ENCODE peak calls at places on chromosomes 7 and 10, in five cellular contexts. One of them, this sample, is unnamed.

GRCh38 chr7:74033372-74034311 is 5.7 kb downstream of the ELN start:
- DNase-seq in NB4: no peak
- DNase-seq in ACHN: no peak
- DNase-seq in mesothelial cell of epicardium: no peak
- DNase-seq in nucleus accumbens: peak
- DNase-seq in this sample: no peak

GRCh38 chr10:1706711-1707110 is 30.6 kb downstream of the ADARB2 start:
- DNase-seq in NB4: no peak
- DNase-seq in ACHN: no peak
- DNase-seq in mesothelial cell of epicardium: no peak
- DNase-seq in nucleus accumbens: no peak
- DNase-seq in this sample: no peak

GRCh38 chr7:76191783-76192240 is 9.9 kb upstream of the SRRM3 start:
- DNase-seq in NB4: peak
- DNase-seq in ACHN: peak
- DNase-seq in mesothelial cell of epicardium: no peak
- DNase-seq in nucleus accumbens: no peak
- DNase-seq in this sample: peak

GRCh38 chr10:35355971-35356724 is 19.8 kb downstream of the CCNY start:
- DNase-seq in NB4: no peak
- DNase-seq in ACHN: no peak
- DNase-seq in mesothelial cell of epicardium: no peak
- DNase-seq in nucleus accumbens: no peak
- DNase-seq in this sample: no peak

GRCh38 chr10:110600487-110601101 is 33.1 kb downstream of the SMC3 start:
- DNase-seq in NB4: peak
- DNase-seq in ACHN: peak
- DNase-seq in mesothelial cell of epicardium: no peak
- DNase-seq in nucleus accumbens: no peak
- DNase-seq in this sample: peak

GRCh38 chr10:102785818-102786217 is 42.1 kb downstream of the WBP1L start:
- DNase-seq in NB4: peak
- DNase-seq in ACHN: no peak
- DNase-seq in mesothelial cell of epicardium: no peak
- DNase-seq in nucleus accumbens: no peak
- DNase-seq in this sample: no peak

GRCh38 chr7:16822029-16822428 is 17.2 kb upstream of the AGR2 start:
- DNase-seq in NB4: no peak
- DNase-seq in ACHN: no peak
- DNase-seq in mesothelial cell of epicardium: no peak
- DNase-seq in nucleus accumbens: no peak
- DNase-seq in this sample: peak

GRCh38 chr10:82150123-82150900 is 275.3 kb downstream of the NRG3 start:
- DNase-seq in NB4: peak
- DNase-seq in ACHN: peak
- DNase-seq in mesothelial cell of epicardium: no peak
- DNase-seq in nucleus accumbens: no peak
- DNase-seq in this sample: no peak

GRCh38 chr7:129780257-129781127 is 169.0 kb downstream of the NRF1 start:
- DNase-seq in NB4: peak
- DNase-seq in ACHN: peak
- DNase-seq in mesothelial cell of epicardium: peak
- DNase-seq in nucleus accumbens: no peak
- DNase-seq in this sample: peak

GRCh38 chr7:108452707-108453106 is 3.5 kb downstream of the NRCAM start:
- DNase-seq in NB4: peak
- DNase-seq in ACHN: peak
- DNase-seq in mesothelial cell of epicardium: no peak
- DNase-seq in nucleus accumbens: no peak
- DNase-seq in this sample: peak

GRCh38 chr10:94038024-94038423 is 44.3 kb downstream of the PLCE1 start:
- DNase-seq in NB4: no peak
- DNase-seq in ACHN: peak
- DNase-seq in mesothelial cell of epicardium: no peak
- DNase-seq in nucleus accumbens: no peak
- DNase-seq in this sample: peak

GRCh38 chr10:42783181-42783549 is 570 bp downstream of the BMS1 start:
- DNase-seq in NB4: peak
- DNase-seq in ACHN: peak
- DNase-seq in mesothelial cell of epicardium: no peak
- DNase-seq in nucleus accumbens: no peak
- DNase-seq in this sample: no peak

GRCh38 chr10:79044846-79045245 is 23.9 kb upstream of the ZMIZ1 start:
- DNase-seq in NB4: no peak
- DNase-seq in ACHN: no peak
- DNase-seq in mesothelial cell of epicardium: no peak
- DNase-seq in nucleus accumbens: no peak
- DNase-seq in this sample: no peak

GRCh38 chr10:97154789-97155188 is 31.0 kb downstream of the SLIT1 start:
- DNase-seq in NB4: peak
- DNase-seq in ACHN: no peak
- DNase-seq in mesothelial cell of epicardium: no peak
- DNase-seq in nucleus accumbens: no peak
- DNase-seq in this sample: no peak

GRCh38 chr10:73998623-73999622 is 1.0 kb downstream of the VCL start:
- DNase-seq in NB4: no peak
- DNase-seq in ACHN: peak
- DNase-seq in mesothelial cell of epicardium: peak
- DNase-seq in nucleus accumbens: peak
- DNase-seq in this sample: peak

GRCh38 chr7:144670251-144670650 is 165.6 kb downstream of the TPK1 start:
- DNase-seq in NB4: peak
- DNase-seq in ACHN: peak
- DNase-seq in mesothelial cell of epicardium: no peak
- DNase-seq in nucleus accumbens: no peak
- DNase-seq in this sample: peak

GRCh38 chr10:58773351-58773750 is 260.7 kb downstream of the BICC1 start:
- DNase-seq in NB4: no peak
- DNase-seq in ACHN: no peak
- DNase-seq in mesothelial cell of epicardium: no peak
- DNase-seq in nucleus accumbens: no peak
- DNase-seq in this sample: no peak

GRCh38 chr7:87474533-87475358 is 734 bp downstream of the ABCB4 start:
- DNase-seq in NB4: peak
- DNase-seq in ACHN: peak
- DNase-seq in mesothelial cell of epicardium: no peak
- DNase-seq in nucleus accumbens: no peak
- DNase-seq in this sample: peak

GRCh38 chr7:7568553-7568952 is 1.9 kb downstream of the MIOS start:
- DNase-seq in NB4: no peak
- DNase-seq in ACHN: no peak
- DNase-seq in mesothelial cell of epicardium: no peak
- DNase-seq in nucleus accumbens: no peak
- DNase-seq in this sample: no peak

GRCh38 chr7:73449422-73449821 is 15.8 kb downstream of the FZD9 start:
- DNase-seq in NB4: no peak
- DNase-seq in ACHN: no peak
- DNase-seq in mesothelial cell of epicardium: no peak
- DNase-seq in nucleus accumbens: no peak
- DNase-seq in this sample: no peak

GRCh38 chr7:46658281-46658680 is 737.2 kb upstream of the IGFBP3 start:
- DNase-seq in NB4: no peak
- DNase-seq in ACHN: no peak
- DNase-seq in mesothelial cell of epicardium: no peak
- DNase-seq in nucleus accumbens: no peak
- DNase-seq in this sample: no peak

GRCh38 chr7:105439174-105439893 is 50.6 kb upstream of the SRPK2 start:
- DNase-seq in NB4: peak
- DNase-seq in ACHN: peak
- DNase-seq in mesothelial cell of epicardium: no peak
- DNase-seq in nucleus accumbens: no peak
- DNase-seq in this sample: peak

GRCh38 chr10:74917481-74918077 is 91.2 kb downstream of the KAT6B start:
- DNase-seq in NB4: no peak
- DNase-seq in ACHN: peak
- DNase-seq in mesothelial cell of epicardium: no peak
- DNase-seq in nucleus accumbens: no peak
- DNase-seq in this sample: peak

GRCh38 chr10:27687326-27687725 is 58.3 kb downstream of the MKX start:
- DNase-seq in NB4: no peak
- DNase-seq in ACHN: no peak
- DNase-seq in mesothelial cell of epicardium: no peak
- DNase-seq in nucleus accumbens: no peak
- DNase-seq in this sample: no peak

GRCh38 chr7:25369794-25370193 is 141.5 kb upstream of the NPVF start:
- DNase-seq in NB4: no peak
- DNase-seq in ACHN: no peak
- DNase-seq in mesothelial cell of epicardium: no peak
- DNase-seq in nucleus accumbens: no peak
- DNase-seq in this sample: no peak

GRCh38 chr10:33547976-33548375 is 213.5 kb upstream of the NRP1 start:
- DNase-seq in NB4: no peak
- DNase-seq in ACHN: no peak
- DNase-seq in mesothelial cell of epicardium: no peak
- DNase-seq in nucleus accumbens: no peak
- DNase-seq in this sample: no peak

GRCh38 chr10:80454526-80455460 is 683 bp downstream of the TSPAN14 start:
- DNase-seq in NB4: peak
- DNase-seq in ACHN: peak
- DNase-seq in mesothelial cell of epicardium: no peak
- DNase-seq in nucleus accumbens: no peak
- DNase-seq in this sample: peak

GRCh38 chr10:69457771-69458237 is 6.5 kb downstream of the TSPAN15 start:
- DNase-seq in NB4: no peak
- DNase-seq in ACHN: no peak
- DNase-seq in mesothelial cell of epicardium: no peak
- DNase-seq in nucleus accumbens: no peak
- DNase-seq in this sample: no peak

GRCh38 chr7:468681-469590 is 50.7 kb downstream of the PDGFA start:
- DNase-seq in NB4: peak
- DNase-seq in ACHN: no peak
- DNase-seq in mesothelial cell of epicardium: no peak
- DNase-seq in nucleus accumbens: no peak
- DNase-seq in this sample: no peak

GRCh38 chr10:101071885-101072433 is 10.2 kb downstream of the KAZALD1 start:
- DNase-seq in NB4: no peak
- DNase-seq in ACHN: no peak
- DNase-seq in mesothelial cell of epicardium: no peak
- DNase-seq in nucleus accumbens: no peak
- DNase-seq in this sample: no peak

GRCh38 chr7:40760293-40760964 is 625.6 kb downstream of the SUGCT start:
- DNase-seq in NB4: no peak
- DNase-seq in ACHN: peak
- DNase-seq in mesothelial cell of epicardium: no peak
- DNase-seq in nucleus accumbens: no peak
- DNase-seq in this sample: no peak

GRCh38 chr10:101562231-101562630 is 25.8 kb downstream of the POLL start:
- DNase-seq in NB4: no peak
- DNase-seq in ACHN: no peak
- DNase-seq in mesothelial cell of epicardium: no peak
- DNase-seq in nucleus accumbens: no peak
- DNase-seq in this sample: no peak

GRCh38 chr10:127071126-127071525 is 125.3 kb downstream of the INSYN2A start:
- DNase-seq in NB4: no peak
- DNase-seq in ACHN: no peak
- DNase-seq in mesothelial cell of epicardium: no peak
- DNase-seq in nucleus accumbens: no peak
- DNase-seq in this sample: no peak

GRCh38 chr10:123666318-123667291 is at the start of gene GPR26:
- DNase-seq in NB4: no peak
- DNase-seq in ACHN: no peak
- DNase-seq in mesothelial cell of epicardium: no peak
- DNase-seq in nucleus accumbens: no peak
- DNase-seq in this sample: no peak

GRCh38 chr7:1298938-1299885 is 66.5 kb downstream of the UNCX start:
- DNase-seq in NB4: no peak
- DNase-seq in ACHN: no peak
- DNase-seq in mesothelial cell of epicardium: no peak
- DNase-seq in nucleus accumbens: no peak
- DNase-seq in this sample: no peak

GRCh38 chr10:50579491-50580259 is 44.1 kb downstream of the SGMS1 start:
- DNase-seq in NB4: no peak
- DNase-seq in ACHN: no peak
- DNase-seq in mesothelial cell of epicardium: no peak
- DNase-seq in nucleus accumbens: no peak
- DNase-seq in this sample: no peak

GRCh38 chr10:16950686-16951681 is 133.8 kb upstream of the RSU1 start:
- DNase-seq in NB4: peak
- DNase-seq in ACHN: peak
- DNase-seq in mesothelial cell of epicardium: no peak
- DNase-seq in nucleus accumbens: no peak
- DNase-seq in this sample: peak

GRCh38 chr10:103923502-103923901 is 5.5 kb upstream of the STN1 start:
- DNase-seq in NB4: no peak
- DNase-seq in ACHN: no peak
- DNase-seq in mesothelial cell of epicardium: no peak
- DNase-seq in nucleus accumbens: no peak
- DNase-seq in this sample: no peak

GRCh38 chr10:126496771-126497545 is 108.7 kb upstream of the ADAM12 start:
- DNase-seq in NB4: no peak
- DNase-seq in ACHN: no peak
- DNase-seq in mesothelial cell of epicardium: no peak
- DNase-seq in nucleus accumbens: no peak
- DNase-seq in this sample: no peak